ENCODE peak calls at places on chromosomes 1 and 21, in five cellular contexts. W, Q, F, A and E are unnamed samples.

GRCh38 chr1:17550684-17551584 is 11.4 kb downstream of the ARHGEF10L start:
- DNase-seq in F (no peak), Q (no peak), W (no peak), A (peak), E (no peak)

GRCh38 chr1:224769987-224770693 is 154.0 kb downstream of the CNIH3 start:
- DNase-seq in Q (no peak), F (no peak), W (no peak), A (peak), E (no peak)

GRCh38 chr1:202165942-202166843 is 5.8 kb upstream of the PTPN7 start:
- DNase-seq in Q (no peak), W (no peak), A (no peak), F (no peak), E (no peak)

GRCh38 chr1:66166746-66167145 is 367.2 kb upstream of the SGIP1 start:
- DNase-seq in Q (no peak), F (no peak), W (no peak), A (no peak), E (no peak)

GRCh38 chr1:11938722-11939526 is 4.4 kb downstream of the PLOD1 start:
- DNase-seq in W (no peak), Q (peak), F (no peak), A (peak), E (no peak)

GRCh38 chr1:178684542-178685000 is 40.5 kb upstream of the RALGPS2 start:
- DNase-seq in W (no peak), A (peak), F (no peak), Q (no peak), E (no peak)

GRCh38 chr1:10054465-10054864 is 21.7 kb downstream of the UBE4B start:
- DNase-seq in Q (no peak), A (no peak), W (no peak), F (no peak), E (no peak)

GRCh38 chr1:165854101-165854845 is 26.9 kb downstream of the UCK2 start:
- DNase-seq in A (no peak), F (no peak), Q (peak), W (peak), E (no peak)

GRCh38 chr21:36976882-36977651 is 10.6 kb upstream of the HLCS start:
- DNase-seq in W (peak), Q (peak), A (peak), F (no peak), E (no peak)

GRCh38 chr1:67535474-67535873 is 105.3 kb upstream of the SERBP1 start:
- DNase-seq in A (peak), W (peak), Q (peak), F (peak), E (peak)

GRCh38 chr1:192573499-192573898 is 2.1 kb upstream of the RGS1 start:
- DNase-seq in A (peak), F (no peak), W (no peak), Q (no peak), E (no peak)

GRCh38 chr21:34075760-34076159 is 2.4 kb downstream of the MRPS6 start:
- DNase-seq in Q (no peak), W (no peak), F (no peak), A (no peak), E (no peak)

GRCh38 chr1:244599937-244600350 is 53.0 kb upstream of the DESI2 start:
- DNase-seq in F (peak), A (peak), Q (no peak), W (no peak), E (no peak)

GRCh38 chr1:38834221-38834782 is 25.3 kb downstream of the RRAGC start:
- DNase-seq in Q (no peak), W (no peak), A (no peak), F (no peak), E (no peak)

GRCh38 chr1:28790384-28791035 is 21.5 kb upstream of the OPRD1 start:
- DNase-seq in Q (no peak), F (no peak), W (no peak), A (no peak), E (no peak)

GRCh38 chr1:229041946-229042345 is 229.0 kb upstream of the RAB4A start:
- DNase-seq in A (no peak), F (no peak), W (no peak), Q (no peak), E (no peak)

GRCh38 chr1:2321258-2321657 is 70.1 kb downstream of the MORN1 start:
- DNase-seq in W (no peak), F (no peak), A (no peak), Q (no peak), E (no peak)

GRCh38 chr1:2323575-2323974 is 67.8 kb downstream of the MORN1 start:
- DNase-seq in F (no peak), Q (no peak), W (no peak), A (no peak), E (no peak)

GRCh38 chr1:2322065-2322571 is 69.2 kb downstream of the MORN1 start:
- DNase-seq in A (no peak), W (peak), F (peak), Q (peak), E (no peak)

GRCh38 chr1:2320760-2321159 is 70.6 kb downstream of the MORN1 start:
- DNase-seq in F (no peak), A (no peak), Q (no peak), W (no peak), E (no peak)

GRCh38 chr1:2322593-2323295 is 68.6 kb downstream of the MORN1 start:
- DNase-seq in A (no peak), W (no peak), Q (no peak), F (peak), E (no peak)
- H3K4me3 ChIP-seq in A (no peak), W (no peak), Q (peak), F (peak), E (peak)

DNA sequence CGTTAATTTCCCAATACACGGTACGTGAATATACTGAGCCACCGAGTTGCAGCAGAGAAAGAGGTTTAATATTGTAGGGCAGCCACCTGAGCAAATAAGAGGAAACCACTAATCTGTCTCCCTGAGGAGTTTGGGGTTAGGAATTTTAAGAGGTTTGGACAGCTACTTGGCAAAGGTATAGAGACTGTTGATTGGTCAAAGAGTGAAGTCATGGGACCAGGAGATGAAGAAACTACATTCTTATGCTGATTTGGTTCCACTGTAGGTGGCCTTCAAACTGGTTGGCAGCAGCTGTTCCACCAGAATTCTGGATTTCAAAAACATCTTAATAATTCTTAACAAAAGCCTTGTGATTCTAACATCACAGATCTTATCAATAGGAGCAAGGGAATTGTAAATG is 485.4 kb upstream of the PRMT6 start:
- DNase-seq in A (no peak), F (no peak), W (no peak), Q (no peak), E (no peak)
- TF ChIP-seq CTCF in A (no peak), F (no peak), W (no peak), Q (no peak), E (no peak)

GRCh38 chr21:46285206-46285661 is at the start of gene MCM3AP:
- DNase-seq in W (no peak), A (no peak), F (no peak), Q (no peak), E (no peak)

GRCh38 chr21:46286668-46286982 is 483 bp downstream of the YBEY start:
- DNase-seq in Q (no peak), F (no peak), W (peak), A (no peak), E (no peak)

GRCh38 chr21:46284722-46285121 is 689 bp downstream of the MCM3AP start:
- DNase-seq in F (no peak), W (no peak), Q (no peak), A (no peak), E (no peak)

GRCh38 chr21:46285761-46286667 is at the start of gene YBEY:
- DNase-seq in F (peak), Q (peak), A (peak), W (peak), E (peak)

DNA sequence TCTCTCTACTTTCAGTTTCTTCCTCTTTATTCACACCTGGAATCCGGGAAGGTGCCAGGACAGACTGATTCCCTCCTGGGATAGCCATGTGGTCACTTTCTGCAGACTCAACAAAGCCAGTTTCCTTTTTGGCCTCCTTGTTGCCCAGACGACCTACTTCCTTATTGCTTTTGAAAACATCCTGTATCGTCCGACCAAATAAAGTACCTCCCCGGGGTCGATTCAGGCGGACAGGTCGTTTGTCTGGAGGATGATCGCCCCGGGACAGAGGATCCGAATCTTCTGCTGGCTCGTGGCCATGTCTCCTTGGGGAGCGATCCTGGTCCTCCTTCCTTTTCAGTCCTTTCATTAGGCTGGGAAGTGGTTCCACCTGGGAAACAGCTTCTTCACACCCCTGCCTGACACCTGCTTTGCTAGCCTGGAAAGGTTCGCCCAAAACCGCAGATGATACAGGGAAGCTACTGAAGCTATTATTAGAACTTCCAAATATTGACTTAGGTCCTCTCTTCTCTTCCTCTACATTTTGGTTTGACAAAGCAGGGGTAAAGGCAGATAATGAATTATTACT is 1.2 kb downstream of the MCM3AP start:
- DNase-seq in Q (no peak), W (no peak), A (peak), F (no peak), E (no peak)
- H3K27ac ChIP-seq in Q (no peak), W (no peak), A (no peak), F (no peak), E (no peak)

GRCh38 chr1:226826479-226827245 is 43.8 kb upstream of the PSEN2 start:
- DNase-seq in Q (no peak), A (no peak), W (no peak), F (no peak), E (no peak)

GRCh38 chr1:226827968-226828513 is 42.4 kb upstream of the PSEN2 start:
- DNase-seq in Q (peak), F (peak), W (peak), A (peak), E (peak)

GRCh38 chr1:226829105-226829504 is 41.3 kb upstream of the PSEN2 start:
- DNase-seq in Q (no peak), F (no peak), A (no peak), W (no peak), E (no peak)

GRCh38 chr1:226825746-226826100 is 44.7 kb upstream of the PSEN2 start:
- DNase-seq in A (no peak), W (no peak), F (no peak), Q (no peak), E (no peak)

GRCh38 chr1:226827458-226827857 is 43.0 kb upstream of the PSEN2 start:
- DNase-seq in W (no peak), F (peak), A (peak), Q (peak), E (peak)
- H3K4me3 ChIP-seq in W (no peak), F (peak), A (no peak), Q (peak), E (peak)

GRCh38 chr21:42834730-42835191 is 44.6 kb downstream of the WDR4 start:
- DNase-seq in W (no peak), A (peak), Q (no peak), F (no peak), E (no peak)

GRCh38 chr21:42833859-42834729 is 45.2 kb downstream of the WDR4 start:
- DNase-seq in Q (no peak), F (no peak), W (no peak), A (no peak), E (no peak)

GRCh38 chr21:42835211-42835610 is 44.1 kb downstream of the WDR4 start:
- DNase-seq in Q (no peak), F (no peak), A (no peak), W (no peak), E (no peak)

GRCh38 chr21:42835611-42836401 is 43.5 kb downstream of the WDR4 start:
- DNase-seq in F (no peak), W (no peak), A (no peak), Q (no peak), E (no peak)

GRCh38 chr21:42833439-42833815 is 45.9 kb downstream of the WDR4 start:
- DNase-seq in F (no peak), W (peak), Q (peak), A (peak), E (peak)
- TF ChIP-seq CTCF in F (no peak), W (peak), Q (no peak), A (peak), E (peak)